ENCODE peak calls at places on chromosomes 3 and 15, in ten cellular contexts. One of them, this sample, is unnamed.

GRCh38 chr15:65818927-65819562 is 27.0 kb upstream of the DENND4A start:
- DNase-seq in heart left ventricle: no peak
- DNase-seq in tibial nerve: no peak
- DNase-seq in adrenal gland: no peak
- DNase-seq in H1: no peak
- DNase-seq in SK-N-SH: no peak
- DNase-seq in brain microvascular endothelial cell: peak; percentile 16
- DNase-seq in right lobe of liver: no peak
- DNase-seq in body of pancreas: no peak
- DNase-seq in suprapubic skin: no peak
- DNase-seq in this sample: no peak

GRCh38 chr15:44435893-44436667 is 8.7 kb downstream of the CTDSPL2 start:
- DNase-seq in right lobe of liver: no peak
- DNase-seq in adrenal gland: no peak
- DNase-seq in H1: no peak
- DNase-seq in SK-N-SH: no peak
- DNase-seq in suprapubic skin: no peak
- DNase-seq in heart left ventricle: no peak
- DNase-seq in tibial nerve: no peak
- DNase-seq in body of pancreas: no peak
- DNase-seq in brain microvascular endothelial cell: no peak
- DNase-seq in this sample: no peak

GRCh38 chr3:88301273-88302002 is 151.7 kb downstream of the C3orf38 start:
- DNase-seq in heart left ventricle: no peak
- DNase-seq in suprapubic skin: no peak
- DNase-seq in adrenal gland: no peak
- DNase-seq in SK-N-SH: no peak
- DNase-seq in tibial nerve: no peak
- DNase-seq in H1: no peak
- DNase-seq in brain microvascular endothelial cell: no peak
- DNase-seq in right lobe of liver: no peak
- DNase-seq in body of pancreas: no peak
- DNase-seq in this sample: no peak

GRCh38 chr15:42059661-42060476 is 34.5 kb downstream of the PLA2G4D start:
- DNase-seq in tibial nerve: peak; percentile 66
- DNase-seq in right lobe of liver: no peak
- DNase-seq in H1: peak; percentile 91
- DNase-seq in body of pancreas: peak; percentile 78
- DNase-seq in SK-N-SH: peak; percentile 69
- DNase-seq in adrenal gland: peak; percentile 78
- DNase-seq in brain microvascular endothelial cell: peak; percentile 43
- DNase-seq in suprapubic skin: no peak
- DNase-seq in heart left ventricle: no peak
- DNase-seq in this sample: peak; percentile 66

GRCh38 chr15:99732268-99732641 is 982 bp downstream of the LYSMD4 start:
- DNase-seq in body of pancreas: peak; percentile 22
- DNase-seq in tibial nerve: no peak
- DNase-seq in heart left ventricle: no peak
- DNase-seq in H1: no peak
- DNase-seq in right lobe of liver: no peak
- DNase-seq in suprapubic skin: no peak
- DNase-seq in SK-N-SH: no peak
- DNase-seq in adrenal gland: no peak
- DNase-seq in brain microvascular endothelial cell: no peak
- DNase-seq in this sample: no peak

GRCh38 chr15:26323564-26323963 is 449.3 kb downstream of the GABRB3 start:
- DNase-seq in right lobe of liver: no peak
- DNase-seq in heart left ventricle: no peak
- DNase-seq in suprapubic skin: no peak
- DNase-seq in brain microvascular endothelial cell: no peak
- DNase-seq in tibial nerve: no peak
- DNase-seq in body of pancreas: no peak
- DNase-seq in SK-N-SH: no peak
- DNase-seq in H1: no peak
- DNase-seq in adrenal gland: no peak
- DNase-seq in this sample: no peak

GRCh38 chr3:182305881-182306665 is 487.2 kb upstream of the ATP11B start:
- DNase-seq in SK-N-SH: no peak
- DNase-seq in H1: no peak
- DNase-seq in suprapubic skin: no peak
- DNase-seq in tibial nerve: no peak
- DNase-seq in heart left ventricle: no peak
- DNase-seq in brain microvascular endothelial cell: no peak
- DNase-seq in adrenal gland: no peak
- DNase-seq in body of pancreas: no peak
- DNase-seq in right lobe of liver: no peak
- DNase-seq in this sample: no peak

GRCh38 chr3:80018375-80018774 is 250.6 kb upstream of the ROBO1 start:
- DNase-seq in body of pancreas: no peak
- DNase-seq in heart left ventricle: no peak
- DNase-seq in H1: no peak
- DNase-seq in brain microvascular endothelial cell: no peak
- DNase-seq in suprapubic skin: no peak
- DNase-seq in SK-N-SH: no peak
- DNase-seq in tibial nerve: no peak
- DNase-seq in right lobe of liver: no peak
- DNase-seq in adrenal gland: no peak
- DNase-seq in this sample: no peak

GRCh38 chr3:116085456-116085855 is 359.8 kb downstream of the LSAMP start:
- DNase-seq in body of pancreas: no peak
- DNase-seq in heart left ventricle: no peak
- DNase-seq in right lobe of liver: no peak
- DNase-seq in brain microvascular endothelial cell: no peak
- DNase-seq in suprapubic skin: no peak
- DNase-seq in SK-N-SH: peak; percentile 7
- DNase-seq in tibial nerve: no peak
- DNase-seq in adrenal gland: no peak
- DNase-seq in H1: no peak
- DNase-seq in this sample: no peak

GRCh38 chr3:194964809-194965208 is 279.1 kb downstream of the FAM43A start:
- DNase-seq in adrenal gland: no peak
- DNase-seq in right lobe of liver: no peak
- DNase-seq in SK-N-SH: no peak
- DNase-seq in heart left ventricle: no peak
- DNase-seq in brain microvascular endothelial cell: no peak
- DNase-seq in body of pancreas: no peak
- DNase-seq in H1: no peak
- DNase-seq in tibial nerve: no peak
- DNase-seq in suprapubic skin: peak; percentile 41
- DNase-seq in this sample: no peak

GRCh38 chr3:41966206-41966605 is 4.3 kb upstream of the ULK4 start:
- DNase-seq in brain microvascular endothelial cell: no peak
- DNase-seq in body of pancreas: no peak
- DNase-seq in adrenal gland: no peak
- DNase-seq in tibial nerve: no peak
- DNase-seq in SK-N-SH: no peak
- DNase-seq in H1: no peak
- DNase-seq in heart left ventricle: no peak
- DNase-seq in suprapubic skin: no peak
- DNase-seq in right lobe of liver: no peak
- DNase-seq in this sample: no peak

GRCh38 chr3:174533286-174533685 is 325.8 kb upstream of the NAALADL2 start:
- DNase-seq in SK-N-SH: no peak
- DNase-seq in tibial nerve: no peak
- DNase-seq in H1: no peak
- DNase-seq in brain microvascular endothelial cell: peak; percentile 62
- DNase-seq in body of pancreas: no peak
- DNase-seq in adrenal gland: no peak
- DNase-seq in right lobe of liver: no peak
- DNase-seq in suprapubic skin: no peak
- DNase-seq in heart left ventricle: no peak
- DNase-seq in this sample: no peak

GRCh38 chr3:113912551-113913246 is 35.1 kb upstream of the ZDHHC23 start:
- DNase-seq in brain microvascular endothelial cell: peak; percentile 58
- DNase-seq in tibial nerve: no peak
- DNase-seq in SK-N-SH: peak; percentile 40
- DNase-seq in heart left ventricle: no peak
- DNase-seq in suprapubic skin: no peak
- DNase-seq in H1: no peak
- DNase-seq in body of pancreas: peak; percentile 65
- DNase-seq in right lobe of liver: peak; percentile 52
- DNase-seq in adrenal gland: peak; percentile 56
- DNase-seq in this sample: no peak

GRCh38 chr3:46699846-46700523 is 1.2 kb upstream of the TMIE start:
- DNase-seq in SK-N-SH: peak; percentile 52
- DNase-seq in body of pancreas: peak; percentile 30
- DNase-seq in heart left ventricle: peak; percentile 71
- DNase-seq in adrenal gland: peak; percentile 85
- DNase-seq in right lobe of liver: peak; percentile 87
- DNase-seq in H1: no peak
- DNase-seq in suprapubic skin: no peak
- DNase-seq in brain microvascular endothelial cell: no peak
- DNase-seq in tibial nerve: peak; percentile 57
- DNase-seq in this sample: no peak

GRCh38 chr3:194306109-194306686 is 44.9 kb downstream of the CPN2 start:
- DNase-seq in brain microvascular endothelial cell: no peak
- DNase-seq in heart left ventricle: no peak
- DNase-seq in suprapubic skin: no peak
- DNase-seq in SK-N-SH: no peak
- DNase-seq in tibial nerve: no peak
- DNase-seq in right lobe of liver: no peak
- DNase-seq in body of pancreas: no peak
- DNase-seq in adrenal gland: no peak
- DNase-seq in H1: no peak
- DNase-seq in this sample: peak; percentile 26

GRCh38 chr3:98990657-98991056 is 89.2 kb upstream of the DCBLD2 start:
- DNase-seq in suprapubic skin: no peak
- DNase-seq in SK-N-SH: no peak
- DNase-seq in brain microvascular endothelial cell: no peak
- DNase-seq in right lobe of liver: no peak
- DNase-seq in tibial nerve: no peak
- DNase-seq in body of pancreas: no peak
- DNase-seq in H1: no peak
- DNase-seq in adrenal gland: no peak
- DNase-seq in heart left ventricle: no peak
- DNase-seq in this sample: no peak

GRCh38 chr3:159775372-159775961 is 213.2 kb upstream of the IL12A start:
- DNase-seq in tibial nerve: no peak
- DNase-seq in brain microvascular endothelial cell: peak; percentile 63
- DNase-seq in suprapubic skin: no peak
- DNase-seq in right lobe of liver: no peak
- DNase-seq in heart left ventricle: no peak
- DNase-seq in SK-N-SH: peak; percentile 32
- DNase-seq in body of pancreas: no peak
- DNase-seq in adrenal gland: peak; percentile 57
- DNase-seq in H1: peak; percentile 71
- DNase-seq in this sample: no peak
- H3K27ac ChIP-seq in tibial nerve: peak overlapping the region; percentile 77
- H3K27ac ChIP-seq in brain microvascular endothelial cell: peak overlapping the region; percentile 78
- H3K27ac ChIP-seq in suprapubic skin: no peak overlapping the region
- H3K27ac ChIP-seq in right lobe of liver: no peak overlapping the region
- H3K27ac ChIP-seq in heart left ventricle: peak overlapping the region; percentile 70
- H3K27ac ChIP-seq in SK-N-SH: peak overlapping the region; percentile 71
- H3K27ac ChIP-seq in body of pancreas: no peak overlapping the region
- H3K27ac ChIP-seq in adrenal gland: no peak overlapping the region
- H3K27ac ChIP-seq in H1: peak overlapping the region; percentile 64
- H3K27ac ChIP-seq in this sample: no peak overlapping the region

GRCh38 chr3:117398166-117398954 is 688.8 kb downstream of the TUSC7 start:
- DNase-seq in suprapubic skin: no peak
- DNase-seq in heart left ventricle: no peak
- DNase-seq in right lobe of liver: no peak
- DNase-seq in SK-N-SH: no peak
- DNase-seq in H1: peak; percentile 61
- DNase-seq in brain microvascular endothelial cell: no peak
- DNase-seq in body of pancreas: peak; percentile 87
- DNase-seq in tibial nerve: no peak
- DNase-seq in adrenal gland: no peak
- DNase-seq in this sample: no peak
- TF ChIP-seq CTCF in suprapubic skin: no peak
- TF ChIP-seq CTCF in heart left ventricle: no peak
- TF ChIP-seq CTCF in right lobe of liver: no peak
- TF ChIP-seq CTCF in SK-N-SH: no peak
- TF ChIP-seq CTCF in H1: no peak
- TF ChIP-seq CTCF in brain microvascular endothelial cell: peak; percentile 2
- TF ChIP-seq CTCF in body of pancreas: no peak
- TF ChIP-seq CTCF in tibial nerve: no peak
- TF ChIP-seq CTCF in adrenal gland: no peak
- TF ChIP-seq CTCF in this sample: no peak

GRCh38 chr3:18246336-18247060 is 178.6 kb downstream of the SATB1 start:
- DNase-seq in body of pancreas: no peak
- DNase-seq in brain microvascular endothelial cell: no peak
- DNase-seq in H1: no peak
- DNase-seq in adrenal gland: no peak
- DNase-seq in suprapubic skin: no peak
- DNase-seq in heart left ventricle: no peak
- DNase-seq in tibial nerve: no peak
- DNase-seq in SK-N-SH: no peak
- DNase-seq in right lobe of liver: no peak
- DNase-seq in this sample: no peak

GRCh38 chr3:18245721-18246120 is 179.4 kb downstream of the SATB1 start:
- DNase-seq in right lobe of liver: no peak
- DNase-seq in H1: no peak
- DNase-seq in SK-N-SH: no peak
- DNase-seq in brain microvascular endothelial cell: no peak
- DNase-seq in tibial nerve: no peak
- DNase-seq in suprapubic skin: no peak
- DNase-seq in adrenal gland: no peak
- DNase-seq in heart left ventricle: no peak
- DNase-seq in body of pancreas: no peak
- DNase-seq in this sample: no peak

GRCh38 chr3:18247776-18248310 is 177.3 kb downstream of the SATB1 start:
- DNase-seq in brain microvascular endothelial cell: no peak
- DNase-seq in tibial nerve: no peak
- DNase-seq in SK-N-SH: no peak
- DNase-seq in adrenal gland: no peak
- DNase-seq in body of pancreas: no peak
- DNase-seq in H1: no peak
- DNase-seq in heart left ventricle: no peak
- DNase-seq in suprapubic skin: no peak
- DNase-seq in right lobe of liver: no peak
- DNase-seq in this sample: no peak

DNA sequence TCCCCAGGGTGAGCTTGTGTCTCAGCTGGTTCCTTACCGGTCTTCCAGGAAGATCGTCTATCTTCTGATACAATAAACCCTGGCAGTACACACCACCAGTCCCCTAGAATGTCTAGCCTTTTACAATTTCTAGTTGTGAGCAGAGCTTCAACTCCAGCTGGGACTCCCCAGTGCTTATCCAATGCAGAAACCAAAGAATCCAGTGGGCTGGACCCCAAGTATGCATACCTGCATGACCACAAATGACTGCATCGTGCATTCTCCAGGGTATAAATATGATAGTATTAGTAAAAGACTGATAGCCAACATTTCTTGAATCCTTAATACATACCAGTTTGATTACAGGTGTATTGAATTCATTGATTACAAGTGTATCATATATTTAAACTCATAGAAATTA is 176.0 kb downstream of the SATB1 start:
- DNase-seq in adrenal gland: no peak
- DNase-seq in body of pancreas: no peak
- DNase-seq in suprapubic skin: no peak
- DNase-seq in heart left ventricle: no peak
- DNase-seq in brain microvascular endothelial cell: no peak
- DNase-seq in SK-N-SH: no peak
- DNase-seq in right lobe of liver: no peak
- DNase-seq in tibial nerve: no peak
- DNase-seq in H1: no peak
- DNase-seq in this sample: no peak
- H3K27ac ChIP-seq in adrenal gland: no peak overlapping the region
- H3K27ac ChIP-seq in body of pancreas: no peak overlapping the region
- H3K27ac ChIP-seq in suprapubic skin: no peak overlapping the region
- H3K27ac ChIP-seq in heart left ventricle: no peak overlapping the region
- H3K27ac ChIP-seq in brain microvascular endothelial cell: no peak overlapping the region
- H3K27ac ChIP-seq in SK-N-SH: no peak overlapping the region
- H3K27ac ChIP-seq in right lobe of liver: no peak overlapping the region
- H3K27ac ChIP-seq in tibial nerve: no peak overlapping the region
- H3K27ac ChIP-seq in H1: no peak overlapping the region
- H3K27ac ChIP-seq in this sample: no peak overlapping the region

GRCh38 chr3:20256144-20256543 is 70.1 kb upstream of the SGO1 start:
- DNase-seq in heart left ventricle: no peak
- DNase-seq in tibial nerve: no peak
- DNase-seq in SK-N-SH: no peak
- DNase-seq in H1: no peak
- DNase-seq in body of pancreas: no peak
- DNase-seq in suprapubic skin: no peak
- DNase-seq in adrenal gland: no peak
- DNase-seq in right lobe of liver: no peak
- DNase-seq in brain microvascular endothelial cell: no peak
- DNase-seq in this sample: no peak
- TF ChIP-seq CTCF in heart left ventricle: no peak
- TF ChIP-seq CTCF in tibial nerve: no peak
- TF ChIP-seq CTCF in SK-N-SH: no peak
- TF ChIP-seq CTCF in H1: no peak
- TF ChIP-seq CTCF in body of pancreas: no peak
- TF ChIP-seq CTCF in suprapubic skin: no peak
- TF ChIP-seq CTCF in adrenal gland: no peak
- TF ChIP-seq CTCF in right lobe of liver: no peak
- TF ChIP-seq CTCF in brain microvascular endothelial cell: no peak
- TF ChIP-seq CTCF in this sample: no peak